ENCODE peak calls at places on chromosomes 13 and 19, in seven cellular contexts. One of them, this sample, is unnamed.

GRCh38 chr19:750640-751423 is at the start of gene MISP:
- DNase-seq in naive thymus-derived CD4-positive, alpha-beta T cell: no peak
- DNase-seq in HL-60: no peak
- DNase-seq in WERI-Rb-1: no peak
- DNase-seq in spleen: no peak
- DNase-seq in adipocyte: no peak
- DNase-seq in NT2/D1: no peak
- DNase-seq in this sample: no peak

GRCh38 chr13:46668302-46668720 is 115.3 kb downstream of the LRCH1 start:
- DNase-seq in WERI-Rb-1: no peak
- DNase-seq in NT2/D1: no peak
- DNase-seq in naive thymus-derived CD4-positive, alpha-beta T cell: no peak
- DNase-seq in adipocyte: peak
- DNase-seq in HL-60: peak
- DNase-seq in spleen: no peak
- DNase-seq in this sample: no peak

GRCh38 chr13:30877335-30877734 is 28.7 kb upstream of the MEDAG start:
- DNase-seq in WERI-Rb-1: no peak
- DNase-seq in HL-60: no peak
- DNase-seq in spleen: no peak
- DNase-seq in naive thymus-derived CD4-positive, alpha-beta T cell: no peak
- DNase-seq in NT2/D1: no peak
- DNase-seq in adipocyte: peak
- DNase-seq in this sample: no peak

GRCh38 chr19:36207605-36208252 is 6.7 kb downstream of the ZNF565 start:
- DNase-seq in NT2/D1: no peak
- DNase-seq in HL-60: no peak
- DNase-seq in adipocyte: no peak
- DNase-seq in spleen: no peak
- DNase-seq in naive thymus-derived CD4-positive, alpha-beta T cell: no peak
- DNase-seq in WERI-Rb-1: no peak
- DNase-seq in this sample: no peak

GRCh38 chr19:46579286-46579944 is 21.7 kb upstream of the CALM3 start:
- DNase-seq in spleen: no peak
- DNase-seq in NT2/D1: no peak
- DNase-seq in HL-60: peak
- DNase-seq in naive thymus-derived CD4-positive, alpha-beta T cell: peak
- DNase-seq in adipocyte: peak
- DNase-seq in WERI-Rb-1: no peak
- DNase-seq in this sample: no peak

GRCh38 chr13:48294670-48295069 is 8.9 kb upstream of the RB1 start:
- DNase-seq in WERI-Rb-1: no peak
- DNase-seq in naive thymus-derived CD4-positive, alpha-beta T cell: no peak
- DNase-seq in adipocyte: no peak
- DNase-seq in HL-60: no peak
- DNase-seq in spleen: no peak
- DNase-seq in NT2/D1: no peak
- DNase-seq in this sample: no peak

GRCh38 chr13:36370108-36370429 is 23.9 kb upstream of the SPART start:
- DNase-seq in WERI-Rb-1: no peak
- DNase-seq in adipocyte: no peak
- DNase-seq in HL-60: no peak
- DNase-seq in naive thymus-derived CD4-positive, alpha-beta T cell: no peak
- DNase-seq in spleen: no peak
- DNase-seq in NT2/D1: no peak
- DNase-seq in this sample: no peak

GRCh38 chr13:109204252-109204651 is 574.8 kb downstream of the MYO16 start:
- DNase-seq in WERI-Rb-1: no peak
- DNase-seq in naive thymus-derived CD4-positive, alpha-beta T cell: no peak
- DNase-seq in NT2/D1: no peak
- DNase-seq in spleen: no peak
- DNase-seq in adipocyte: no peak
- DNase-seq in HL-60: no peak
- DNase-seq in this sample: no peak

GRCh38 chr19:343941-344624 is 513 bp downstream of the MIER2 start:
- DNase-seq in NT2/D1: no peak
- DNase-seq in naive thymus-derived CD4-positive, alpha-beta T cell: peak
- DNase-seq in HL-60: no peak
- DNase-seq in spleen: peak
- DNase-seq in adipocyte: peak
- DNase-seq in WERI-Rb-1: peak
- DNase-seq in this sample: peak

GRCh38 chr19:35284153-35285140 is 2.1 kb downstream of the HAMP start:
- DNase-seq in adipocyte: no peak
- DNase-seq in WERI-Rb-1: no peak
- DNase-seq in spleen: no peak
- DNase-seq in HL-60: no peak
- DNase-seq in NT2/D1: no peak
- DNase-seq in naive thymus-derived CD4-positive, alpha-beta T cell: no peak
- DNase-seq in this sample: no peak

GRCh38 chr13:111639994-111640393 is 319.6 kb downstream of the TEX29 start:
- DNase-seq in WERI-Rb-1: no peak
- DNase-seq in NT2/D1: no peak
- DNase-seq in adipocyte: no peak
- DNase-seq in spleen: no peak
- DNase-seq in naive thymus-derived CD4-positive, alpha-beta T cell: no peak
- DNase-seq in HL-60: no peak
- DNase-seq in this sample: no peak

GRCh38 chr19:38890686-38891085 is 8.7 kb downstream of the SIRT2 start:
- DNase-seq in WERI-Rb-1: no peak
- DNase-seq in spleen: no peak
- DNase-seq in HL-60: no peak
- DNase-seq in naive thymus-derived CD4-positive, alpha-beta T cell: no peak
- DNase-seq in NT2/D1: no peak
- DNase-seq in adipocyte: no peak
- DNase-seq in this sample: no peak

GRCh38 chr19:5706876-5707573 is 12.9 kb downstream of the LONP1 start:
- DNase-seq in WERI-Rb-1: no peak
- DNase-seq in adipocyte: no peak
- DNase-seq in HL-60: no peak
- DNase-seq in naive thymus-derived CD4-positive, alpha-beta T cell: no peak
- DNase-seq in NT2/D1: no peak
- DNase-seq in spleen: no peak
- DNase-seq in this sample: no peak

GRCh38 chr13:94632227-94632980 is 30.7 kb downstream of the GPR180 start:
- DNase-seq in NT2/D1: no peak
- DNase-seq in HL-60: no peak
- DNase-seq in adipocyte: no peak
- DNase-seq in naive thymus-derived CD4-positive, alpha-beta T cell: no peak
- DNase-seq in spleen: no peak
- DNase-seq in WERI-Rb-1: no peak
- DNase-seq in this sample: no peak

GRCh38 chr13:88176231-88176630 is 505.1 kb downstream of the SLITRK5 start:
- DNase-seq in naive thymus-derived CD4-positive, alpha-beta T cell: no peak
- DNase-seq in HL-60: no peak
- DNase-seq in spleen: no peak
- DNase-seq in WERI-Rb-1: no peak
- DNase-seq in NT2/D1: no peak
- DNase-seq in adipocyte: no peak
- DNase-seq in this sample: no peak

GRCh38 chr13:50713849-50714248 is 129.6 kb downstream of the DLEU7 start:
- DNase-seq in naive thymus-derived CD4-positive, alpha-beta T cell: peak
- DNase-seq in NT2/D1: no peak
- DNase-seq in WERI-Rb-1: no peak
- DNase-seq in spleen: peak
- DNase-seq in adipocyte: peak
- DNase-seq in HL-60: peak
- DNase-seq in this sample: no peak

GRCh38 chr19:42872608-42873007 is 6.9 kb downstream of the PSG1 start:
- DNase-seq in NT2/D1: no peak
- DNase-seq in HL-60: no peak
- DNase-seq in spleen: no peak
- DNase-seq in WERI-Rb-1: no peak
- DNase-seq in adipocyte: no peak
- DNase-seq in naive thymus-derived CD4-positive, alpha-beta T cell: no peak
- DNase-seq in this sample: no peak

GRCh38 chr19:8609210-8610040 is 1.1 kb downstream of the ADAMTS10 start:
- DNase-seq in adipocyte: peak
- DNase-seq in WERI-Rb-1: peak
- DNase-seq in HL-60: peak
- DNase-seq in NT2/D1: no peak
- DNase-seq in spleen: no peak
- DNase-seq in naive thymus-derived CD4-positive, alpha-beta T cell: no peak
- DNase-seq in this sample: peak

GRCh38 chr13:50081106-50081898 is 66.1 kb downstream of the KCNRG start:
- DNase-seq in WERI-Rb-1: peak
- DNase-seq in spleen: peak
- DNase-seq in adipocyte: peak
- DNase-seq in naive thymus-derived CD4-positive, alpha-beta T cell: no peak
- DNase-seq in NT2/D1: no peak
- DNase-seq in HL-60: peak
- DNase-seq in this sample: peak

DNA sequence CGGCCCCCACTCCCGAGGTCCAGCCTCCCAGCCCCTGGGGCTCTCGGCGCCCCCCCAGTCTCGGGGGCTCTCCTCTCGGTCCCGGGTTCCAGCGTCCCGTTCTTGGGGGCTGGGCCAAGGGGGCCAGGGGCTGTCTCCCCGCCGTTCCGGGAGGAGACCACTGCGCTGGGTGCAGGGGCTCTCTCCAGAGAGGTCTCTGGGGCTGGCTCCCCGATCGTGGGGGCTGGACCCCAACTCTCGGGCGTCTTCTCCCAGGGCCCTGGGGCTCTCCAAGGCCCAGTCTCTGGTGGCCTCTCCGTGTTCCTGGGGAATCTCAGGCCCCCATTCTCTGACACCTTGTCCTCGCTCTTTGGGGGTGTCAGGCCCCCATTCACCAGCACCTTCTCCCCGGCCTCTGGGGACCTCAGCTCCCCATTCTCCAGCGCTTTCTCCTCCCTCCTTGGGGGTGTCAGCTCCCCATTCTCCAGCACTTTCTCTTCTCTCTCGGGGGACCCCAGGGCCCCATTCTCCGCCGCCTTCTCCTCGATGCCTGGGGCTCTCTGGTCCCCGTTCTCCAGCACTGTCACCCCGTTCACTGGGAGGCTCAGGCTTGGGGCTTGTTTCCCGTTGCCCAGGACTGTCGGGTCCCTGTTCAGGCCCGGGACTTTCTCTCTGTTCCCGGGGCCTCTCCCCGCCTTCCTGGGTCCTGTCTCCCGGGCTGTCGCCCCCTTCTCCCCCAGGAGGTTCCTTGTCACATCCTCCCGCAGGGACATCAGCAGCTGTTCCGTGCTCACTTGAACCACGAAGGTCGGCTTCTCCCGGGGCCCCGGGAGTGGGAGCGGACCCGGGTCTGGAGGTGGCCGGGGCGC is 13.7 kb downstream of the LMTK3 start:
- DNase-seq in naive thymus-derived CD4-positive, alpha-beta T cell: no peak
- DNase-seq in HL-60: no peak
- DNase-seq in spleen: no peak
- DNase-seq in adipocyte: no peak
- DNase-seq in NT2/D1: no peak
- DNase-seq in WERI-Rb-1: no peak
- DNase-seq in this sample: no peak
- H3K4me3 ChIP-seq in naive thymus-derived CD4-positive, alpha-beta T cell: no peak
- H3K4me3 ChIP-seq in HL-60: no peak
- H3K4me3 ChIP-seq in spleen: no peak
- H3K4me3 ChIP-seq in adipocyte: no peak
- H3K4me3 ChIP-seq in NT2/D1: no peak
- H3K4me3 ChIP-seq in WERI-Rb-1: no peak
- H3K4me3 ChIP-seq in this sample: no peak

DNA sequence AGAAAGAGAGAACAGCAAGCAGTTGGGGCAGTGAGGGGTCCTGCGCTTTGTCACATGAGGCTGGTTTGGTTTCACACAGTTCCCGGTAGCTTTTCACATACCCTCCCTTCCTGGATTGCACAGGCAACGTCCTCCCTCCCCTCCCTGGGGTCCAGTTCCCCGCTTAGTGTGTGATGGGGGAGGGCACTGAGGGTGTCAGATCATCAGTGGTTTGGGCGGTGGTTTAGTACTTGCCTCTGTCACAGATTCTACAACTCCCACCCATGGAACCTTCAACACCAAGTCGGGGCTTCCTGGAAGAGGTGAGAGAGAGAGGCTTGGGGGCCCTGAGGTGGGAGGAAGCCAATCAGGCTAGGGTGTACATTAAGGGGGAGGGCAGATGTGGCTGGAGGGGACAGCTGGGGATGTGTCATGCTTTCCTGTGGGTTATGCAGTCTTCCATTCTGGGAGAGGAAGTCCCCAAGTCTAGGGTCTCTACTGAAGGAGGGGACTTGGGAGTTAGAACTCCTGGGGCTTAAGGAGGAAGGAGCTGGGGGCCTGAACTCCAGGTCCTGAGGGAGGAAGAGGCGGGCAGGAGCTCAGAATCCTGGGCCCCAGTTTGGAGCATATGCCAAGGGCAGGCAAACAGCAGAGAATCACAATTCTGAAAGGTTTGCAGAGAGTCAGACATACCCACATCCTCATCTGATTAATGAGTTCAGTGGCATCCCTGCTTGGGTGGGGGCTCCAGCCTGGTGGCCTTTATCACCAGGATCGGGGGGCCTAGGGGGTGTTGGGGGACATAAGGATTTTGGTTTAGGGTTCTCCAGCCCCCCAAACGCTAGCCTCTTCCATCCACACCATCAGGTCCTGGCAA is at the start of gene NKG7:
- DNase-seq in HL-60: peak
- DNase-seq in naive thymus-derived CD4-positive, alpha-beta T cell: no peak
- DNase-seq in adipocyte: no peak
- DNase-seq in spleen: peak
- DNase-seq in NT2/D1: no peak
- DNase-seq in WERI-Rb-1: no peak
- DNase-seq in this sample: no peak
- H3K4me3 ChIP-seq in HL-60: peak
- H3K4me3 ChIP-seq in naive thymus-derived CD4-positive, alpha-beta T cell: peak
- H3K4me3 ChIP-seq in adipocyte: no peak
- H3K4me3 ChIP-seq in spleen: peak
- H3K4me3 ChIP-seq in NT2/D1: no peak
- H3K4me3 ChIP-seq in WERI-Rb-1: no peak
- H3K4me3 ChIP-seq in this sample: no peak

GRCh38 chr13:81116461-81117282 is 775.7 kb upstream of the SPRY2 start:
- DNase-seq in WERI-Rb-1: no peak
- DNase-seq in spleen: no peak
- DNase-seq in HL-60: no peak
- DNase-seq in naive thymus-derived CD4-positive, alpha-beta T cell: no peak
- DNase-seq in adipocyte: peak
- DNase-seq in NT2/D1: no peak
- DNase-seq in this sample: no peak
- H3K4me3 ChIP-seq in WERI-Rb-1: no peak
- H3K4me3 ChIP-seq in spleen: no peak
- H3K4me3 ChIP-seq in HL-60: no peak
- H3K4me3 ChIP-seq in naive thymus-derived CD4-positive, alpha-beta T cell: no peak
- H3K4me3 ChIP-seq in adipocyte: peak
- H3K4me3 ChIP-seq in NT2/D1: no peak
- H3K4me3 ChIP-seq in this sample: no peak

GRCh38 chr19:40144151-40144550 is 47.1 kb upstream of the MAP3K10 start:
- DNase-seq in NT2/D1: no peak
- DNase-seq in HL-60: no peak
- DNase-seq in WERI-Rb-1: no peak
- DNase-seq in spleen: no peak
- DNase-seq in adipocyte: no peak
- DNase-seq in naive thymus-derived CD4-positive, alpha-beta T cell: peak
- DNase-seq in this sample: no peak
- H3K4me3 ChIP-seq in NT2/D1: no peak
- H3K4me3 ChIP-seq in HL-60: no peak
- H3K4me3 ChIP-seq in WERI-Rb-1: no peak
- H3K4me3 ChIP-seq in spleen: no peak
- H3K4me3 ChIP-seq in adipocyte: no peak
- H3K4me3 ChIP-seq in naive thymus-derived CD4-positive, alpha-beta T cell: peak
- H3K4me3 ChIP-seq in this sample: no peak

GRCh38 chr19:48364564-48365363 is 597 bp downstream of the SYNGR4 start:
- DNase-seq in spleen: peak
- DNase-seq in adipocyte: no peak
- DNase-seq in NT2/D1: no peak
- DNase-seq in WERI-Rb-1: no peak
- DNase-seq in HL-60: no peak
- DNase-seq in naive thymus-derived CD4-positive, alpha-beta T cell: no peak
- DNase-seq in this sample: peak
- H3K4me3 ChIP-seq in spleen: peak
- H3K4me3 ChIP-seq in adipocyte: peak
- H3K4me3 ChIP-seq in NT2/D1: no peak
- H3K4me3 ChIP-seq in WERI-Rb-1: no peak
- H3K4me3 ChIP-seq in HL-60: peak
- H3K4me3 ChIP-seq in naive thymus-derived CD4-positive, alpha-beta T cell: peak
- H3K4me3 ChIP-seq in this sample: peak

GRCh38 chr13:58619396-58620113 is 988.0 kb downstream of the PCDH17 start:
- DNase-seq in spleen: no peak
- DNase-seq in WERI-Rb-1: peak
- DNase-seq in naive thymus-derived CD4-positive, alpha-beta T cell: no peak
- DNase-seq in adipocyte: no peak
- DNase-seq in NT2/D1: no peak
- DNase-seq in HL-60: no peak
- DNase-seq in this sample: no peak
- H3K4me3 ChIP-seq in spleen: no peak
- H3K4me3 ChIP-seq in WERI-Rb-1: no peak
- H3K4me3 ChIP-seq in naive thymus-derived CD4-positive, alpha-beta T cell: no peak
- H3K4me3 ChIP-seq in adipocyte: no peak
- H3K4me3 ChIP-seq in NT2/D1: no peak
- H3K4me3 ChIP-seq in HL-60: no peak
- H3K4me3 ChIP-seq in this sample: no peak